ENCODE peak calls at places on chromosomes 7 and 10, in six cellular contexts. W, X, H, V, D and A are unnamed samples.

GRCh38 chr10:113557389-113558321 is 4.8 kb downstream of the HABP2 start:
- DNase-seq in X (no peak), D (no peak), H (no peak), V (no peak), W (peak), A (no peak)

GRCh38 chr10:131870831-131871672 is 29.8 kb upstream of the PPP2R2D start:
- DNase-seq in D (no peak), X (no peak), W (no peak), H (peak), V (no peak), A (no peak)

GRCh38 chr7:43960933-43961332 is 34.7 kb downstream of the UBE2D4 start:
- DNase-seq in X (no peak), D (no peak), H (no peak), W (no peak), V (no peak), A (no peak)

GRCh38 chr10:86960003-86960862 is 1.8 kb downstream of the SNCG start:
- DNase-seq in D (peak), V (peak), X (peak), H (peak), W (peak), A (no peak)

GRCh38 chr10:127832456-127832855 is 60.3 kb downstream of the CLRN3 start:
- DNase-seq in H (no peak), X (no peak), W (no peak), D (no peak), V (no peak), A (no peak)

GRCh38 chr7:27765856-27766255 is 25.9 kb downstream of the TAX1BP1 start:
- DNase-seq in V (no peak), D (no peak), H (no peak), X (no peak), W (no peak), A (no peak)

GRCh38 chr7:100357131-100357561 is 771 bp upstream of the PILRB start:
- DNase-seq in D (no peak), V (no peak), W (no peak), X (no peak), H (no peak), A (no peak)

GRCh38 chr10:131788386-131788785 is 112.4 kb upstream of the PPP2R2D start:
- DNase-seq in D (no peak), X (no peak), V (no peak), W (peak), H (no peak), A (peak)

GRCh38 chr7:142890838-142891485 is 5.4 kb upstream of the TRPV6 start:
- DNase-seq in H (no peak), V (no peak), X (no peak), W (no peak), D (no peak), A (no peak)

GRCh38 chr7:68700414-68700813 is 897.9 kb upstream of the AUTS2 start:
- DNase-seq in D (no peak), H (no peak), X (no peak), V (no peak), W (no peak), A (no peak)

GRCh38 chr10:113326160-113327111 is 226.4 kb upstream of the HABP2 start:
- DNase-seq in D (peak), X (no peak), V (peak), W (peak), H (no peak), A (no peak)

GRCh38 chr7:35874881-35875280 is 74.0 kb downstream of the SEPTIN7 start:
- DNase-seq in X (no peak), W (no peak), H (no peak), D (no peak), V (no peak), A (no peak)

GRCh38 chr7:106597751-106598619 is 63.0 kb downstream of the CCDC71L start:
- DNase-seq in V (no peak), W (no peak), D (no peak), X (no peak), H (no peak), A (no peak)

GRCh38 chr10:21496285-21497176 is 29.0 kb downstream of the SKIDA1 start:
- DNase-seq in H (peak), X (peak), W (peak), V (no peak), D (peak), A (peak)

GRCh38 chr7:14834888-14835287 is 67.7 kb downstream of the DGKB start:
- DNase-seq in H (no peak), W (no peak), D (no peak), V (no peak), X (no peak), A (no peak)

GRCh38 chr10:85012305-85012704 is 683.9 kb downstream of the CCSER2 start:
- DNase-seq in H (no peak), D (no peak), X (no peak), W (no peak), V (no peak), A (no peak)

GRCh38 chr7:84193787-84194186 is 802 bp downstream of the SEMA3A start:
- DNase-seq in D (no peak), X (no peak), H (no peak), V (no peak), W (no peak), A (no peak)

GRCh38 chr10:71134732-71135211 is 77.6 kb upstream of the UNC5B start:
- DNase-seq in V (no peak), X (no peak), W (peak), D (no peak), H (no peak), A (peak)

GRCh38 chr10:79111427-79111826 is 42.7 kb downstream of the ZMIZ1 start:
- DNase-seq in H (no peak), D (no peak), V (no peak), W (no peak), X (no peak), A (no peak)

GRCh38 chr7:94374231-94374630 is 20.5 kb upstream of the COL1A2 start:
- DNase-seq in X (peak), V (no peak), D (peak), W (peak), H (no peak), A (peak)

GRCh38 chr10:77586719-77587423 is 50.7 kb downstream of the KCNMA1 start:
- DNase-seq in X (peak), V (no peak), H (no peak), W (no peak), D (peak), A (no peak)

GRCh38 chr10:131849591-131850489 is 51.0 kb upstream of the PPP2R2D start:
- DNase-seq in D (no peak), W (no peak), X (no peak), H (peak), V (no peak), A (peak)

GRCh38 chr10:35307297-35307696 is 29.0 kb upstream of the CCNY start:
- DNase-seq in V (no peak), D (no peak), W (no peak), X (no peak), H (no peak), A (no peak)

GRCh38 chr7:36802459-36802858 is 78.2 kb upstream of the AOAH start:
- DNase-seq in D (no peak), X (no peak), V (no peak), H (no peak), W (no peak), A (no peak)

GRCh38 chr10:132878730-132879407 is 63.5 kb downstream of the CFAP46 start:
- DNase-seq in X (no peak), D (no peak), V (no peak), W (peak), H (peak), A (peak)

GRCh38 chr10:126691456-126691855 is 21.0 kb upstream of the C10orf90 start:
- DNase-seq in V (no peak), H (no peak), D (no peak), W (no peak), X (no peak), A (no peak)

GRCh38 chr10:47268696-47269095 is 31.3 kb upstream of the GDF10 start:
- DNase-seq in W (no peak), H (no peak), D (peak), V (no peak), X (no peak), A (peak)

GRCh38 chr10:3774018-3774813 is 10.8 kb downstream of the KLF6 start:
- DNase-seq in W (no peak), X (no peak), V (no peak), H (no peak), D (no peak), A (peak)
- TF ChIP-seq CTCF in W (no peak), X (no peak), V (peak), H (no peak), D (no peak), A (no peak)

DNA sequence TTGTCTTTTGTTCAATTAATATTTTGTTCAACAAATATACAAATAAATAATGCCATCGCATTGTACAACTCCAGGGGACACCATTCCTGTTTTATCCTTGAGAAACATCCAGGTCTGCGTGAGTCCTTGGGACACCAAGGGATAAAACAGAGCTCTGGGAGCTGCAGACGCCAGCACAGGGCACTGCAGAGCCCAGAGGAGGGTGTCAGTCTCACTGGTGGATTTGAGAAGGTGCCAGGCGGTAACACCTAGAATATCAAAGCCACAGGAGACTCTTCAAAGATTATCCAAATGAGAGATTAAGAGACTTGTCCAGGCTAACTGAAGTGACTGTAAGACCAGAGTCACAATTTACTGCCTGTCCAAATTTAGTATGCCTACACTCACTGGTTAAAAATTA is 55.3 kb downstream of the TEX36 start:
- DNase-seq in D (no peak), V (no peak), H (no peak), X (no peak), W (no peak), A (no peak)
- TF ChIP-seq CTCF in D (no peak), V (no peak), H (no peak), X (no peak), W (no peak), A (no peak)

GRCh38 chr7:78601728-78602127 is 803.2 kb downstream of the PHTF2 start:
- DNase-seq in V (no peak), D (no peak), X (no peak), W (no peak), H (no peak), A (no peak)

GRCh38 chr7:78609281-78609680 is 810.7 kb downstream of the PHTF2 start:
- DNase-seq in H (no peak), X (no peak), V (no peak), W (no peak), D (no peak), A (no peak)

GRCh38 chr7:78605131-78605530 is 806.6 kb downstream of the PHTF2 start:
- DNase-seq in H (no peak), W (no peak), X (no peak), D (no peak), V (no peak), A (no peak)

DNA sequence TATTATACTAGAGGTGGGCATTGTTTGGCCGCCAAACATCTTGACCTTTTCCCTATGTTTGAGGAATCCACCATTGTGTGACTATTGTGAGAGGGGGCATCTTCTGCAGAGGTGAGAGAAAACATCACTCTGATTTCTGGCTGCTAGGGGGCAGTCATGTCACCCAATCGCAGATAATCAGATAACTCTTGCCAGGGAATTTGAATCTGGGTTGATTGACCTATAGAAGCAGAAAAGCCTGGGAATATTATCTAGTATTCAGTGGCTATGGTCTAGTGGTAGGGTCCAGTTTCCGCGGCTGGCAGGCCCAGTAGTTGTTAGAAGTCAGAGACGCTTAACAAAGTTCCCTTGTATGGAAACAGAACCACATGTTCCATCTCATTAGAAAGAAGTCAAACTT is 808.5 kb downstream of the PHTF2 start:
- DNase-seq in H (no peak), W (peak), X (no peak), V (no peak), D (no peak), A (no peak)
- TF ChIP-seq CTCF in H (no peak), W (peak), X (no peak), V (peak), D (no peak), A (no peak)

DNA sequence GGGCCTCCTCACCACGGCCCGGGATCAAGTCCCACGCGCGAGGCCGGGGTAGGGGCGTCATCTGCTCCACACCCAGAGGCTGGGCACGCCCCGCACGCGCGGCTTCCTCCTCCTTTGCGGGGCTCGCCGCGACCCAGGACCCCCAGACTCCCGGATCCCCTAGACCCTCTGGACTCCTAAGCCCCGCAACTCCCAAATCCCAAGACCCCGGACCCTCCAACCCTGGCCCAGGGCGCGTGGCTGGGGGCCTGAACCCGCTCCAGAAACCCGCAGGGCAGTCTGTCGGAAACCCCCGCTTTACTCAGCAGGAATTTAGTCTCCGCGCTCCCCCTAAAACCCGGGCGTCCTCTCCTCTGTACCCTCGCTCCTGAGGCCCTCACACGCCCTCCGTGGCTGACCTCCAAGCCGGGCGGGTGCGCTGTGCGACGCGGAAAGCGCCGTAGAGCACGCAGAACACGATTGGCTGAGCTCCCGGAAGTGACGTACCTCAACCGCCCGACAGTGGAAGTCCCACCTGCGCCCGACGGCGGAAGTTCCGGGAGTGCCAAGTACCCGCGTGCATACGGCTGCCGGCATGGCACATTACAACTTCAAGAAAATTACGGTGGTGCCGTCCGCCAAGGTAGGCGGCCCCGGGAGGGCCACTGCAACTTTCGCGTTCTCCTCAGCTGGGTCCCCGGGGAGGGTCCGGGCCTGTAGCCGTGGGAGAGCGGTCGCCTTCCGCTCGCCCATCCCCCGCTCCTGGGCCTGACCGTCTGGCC is at the start of gene GTPBP4:
- DNase-seq in W (peak), D (peak), H (peak), X (peak), V (peak), A (peak)
- TF ChIP-seq CTCF in W (no peak), D (no peak), H (no peak), X (peak), V (no peak), A (peak)

GRCh38 chr10:97127507-97127906 is 58.3 kb downstream of the SLIT1 start:
- DNase-seq in D (no peak), X (no peak), H (no peak), W (no peak), V (no peak), A (no peak)

GRCh38 chr10:97121084-97121483 is 64.7 kb downstream of the SLIT1 start:
- DNase-seq in D (no peak), X (no peak), V (no peak), W (no peak), H (no peak), A (no peak)

GRCh38 chr10:97120370-97120769 is 65.4 kb downstream of the SLIT1 start:
- DNase-seq in H (peak), W (no peak), X (no peak), V (no peak), D (no peak), A (no peak)

GRCh38 chr10:97124211-97124610 is 61.5 kb downstream of the SLIT1 start:
- DNase-seq in D (no peak), X (no peak), V (no peak), H (no peak), W (no peak), A (no peak)

DNA sequence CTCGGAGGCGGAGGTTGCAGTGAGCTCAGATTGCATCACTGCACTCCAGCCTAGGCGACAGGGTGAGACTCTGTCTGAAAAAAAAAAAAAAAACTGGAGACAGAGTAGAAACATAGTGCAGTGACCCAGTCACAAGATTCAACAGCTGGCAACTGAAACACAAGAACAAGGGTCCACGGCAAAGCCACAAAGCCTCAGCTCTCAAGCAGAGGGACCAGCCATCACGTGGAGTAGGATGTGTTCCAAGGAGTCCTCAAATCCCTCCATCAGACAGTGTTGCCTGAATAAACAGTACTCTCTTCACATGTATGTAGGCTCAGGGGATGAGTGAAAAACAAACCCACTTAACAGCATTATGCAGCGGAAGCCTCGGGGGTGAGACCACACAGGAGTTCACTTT is 62.0 kb downstream of the SLIT1 start:
- DNase-seq in D (no peak), H (no peak), V (no peak), W (no peak), X (no peak), A (no peak)
- TF ChIP-seq CTCF in D (no peak), H (no peak), V (no peak), W (no peak), X (no peak), A (no peak)

DNA sequence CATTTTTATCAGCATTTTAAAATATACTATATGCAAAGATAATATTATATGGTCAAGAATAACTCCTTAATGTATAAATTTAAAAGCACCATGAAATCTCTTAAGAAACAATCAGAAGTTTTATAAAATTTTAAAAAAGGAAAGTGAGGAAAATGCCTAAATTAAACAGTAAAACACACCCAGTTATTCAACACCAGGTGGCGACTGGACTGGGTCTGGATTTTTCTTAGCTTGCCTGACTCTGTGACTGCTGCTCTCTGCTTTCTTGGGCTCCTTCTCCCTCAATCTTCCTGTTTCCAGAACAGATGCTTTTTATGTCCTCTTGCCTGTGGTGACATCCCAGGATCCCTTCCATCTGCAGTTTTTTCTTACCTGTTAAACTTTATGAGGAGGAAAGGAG is 200.3 kb downstream of the BICC1 start:
- DNase-seq in X (no peak), D (no peak), W (no peak), H (no peak), V (peak), A (no peak)
- TF ChIP-seq CTCF in X (no peak), D (no peak), W (no peak), H (no peak), V (peak), A (peak)

GRCh38 chr10:46265981-46266505 is 20.8 kb upstream of the ANTXRL start:
- DNase-seq in X (no peak), H (no peak), V (no peak), W (no peak), D (no peak), A (peak)
- TF ChIP-seq CTCF in X (no peak), H (no peak), V (no peak), W (no peak), D (no peak), A (no peak)

GRCh38 chr7:79741684-79742083 is 288.2 kb upstream of the MAGI2 start:
- DNase-seq in H (no peak), W (no peak), V (no peak), D (no peak), X (no peak), A (no peak)
- TF ChIP-seq CTCF in H (no peak), W (no peak), V (peak), D (no peak), X (no peak), A (peak)

GRCh38 chr7:23157679-23158078 is 24.2 kb upstream of the NUP42 start:
- DNase-seq in W (no peak), D (no peak), V (no peak), X (no peak), H (no peak), A (no peak)

GRCh38 chr7:23161502-23161901 is 20.3 kb upstream of the NUP42 start:
- DNase-seq in D (no peak), V (no peak), X (no peak), H (no peak), W (no peak), A (no peak)

GRCh38 chr7:23158546-23158945 is 23.3 kb upstream of the NUP42 start:
- DNase-seq in H (no peak), V (no peak), W (no peak), X (no peak), D (no peak), A (no peak)
- TF ChIP-seq CTCF in H (no peak), V (no peak), W (no peak), X (no peak), D (no peak), A (no peak)